ENCODE peak calls at places on chromosomes 2 and 18, in eight cellular contexts. S is stomach, D is HL-60, Y is prostate gland, P is K562, R is HCT116, G is suprapubic skin, X is spleen. O is an unnamed sample.

GRCh38 chr2:715847-716573 is 38.8 kb upstream of the TMEM18 start:
- DNase-seq in Y (no peak), S (no peak), D (no peak), P (no peak), R (peak; percentile 7), G (no peak), X (no peak), O (no peak)

GRCh38 chr2:38163579-38163978 is 87.6 kb upstream of the CYP1B1 start:
- DNase-seq in X (no peak), D (no peak), G (no peak), R (no peak), S (no peak), Y (no peak), P (no peak), O (no peak)

GRCh38 chr2:235444101-235444597 is 49.7 kb upstream of the AGAP1 start:
- DNase-seq in G (no peak), Y (no peak), X (no peak), S (no peak), D (no peak), R (peak; percentile 45), P (no peak), O (no peak)

GRCh38 chr2:44295636-44296359 is 20.5 kb downstream of the SLC3A1 start:
- DNase-seq in Y (no peak), G (no peak), S (no peak), P (no peak), D (no peak), X (no peak), R (no peak), O (no peak)

GRCh38 chr2:27902143-27902542 is 11.6 kb downstream of the BABAM2 start:
- DNase-seq in G (no peak), R (no peak), D (no peak), X (no peak), P (no peak), Y (no peak), S (no peak), O (no peak)

GRCh38 chr2:233976690-233977294 is 59.6 kb downstream of the TRPM8 start:
- DNase-seq in X (no peak), R (peak; percentile 62), Y (peak; percentile 30), P (peak; percentile 7), S (no peak), D (no peak), G (no peak), O (no peak)

GRCh38 chr2:145123606-145124005 is 603.7 kb upstream of the ZEB2 start:
- DNase-seq in S (peak; percentile 26), X (no peak), D (no peak), R (no peak), P (no peak), Y (no peak), G (no peak), O (no peak)

GRCh38 chr2:68791914-68792313 is 57.3 kb downstream of the ARHGAP25 start:
- DNase-seq in P (no peak), S (no peak), X (no peak), Y (no peak), D (no peak), G (no peak), R (no peak), O (no peak)

GRCh38 chr2:188050716-188051115 is 241.0 kb upstream of the GULP1 start:
- DNase-seq in X (no peak), G (no peak), P (no peak), S (no peak), R (no peak), Y (no peak), D (no peak), O (no peak)

GRCh38 chr2:158484892-158485556 is 28.3 kb downstream of the PKP4 start:
- DNase-seq in R (no peak), P (no peak), X (no peak), Y (no peak), G (no peak), S (no peak), D (no peak), O (no peak)

GRCh38 chr18:78160961-78161656 is 818.5 kb upstream of the SALL3 start:
- DNase-seq in D (no peak), P (no peak), S (no peak), R (no peak), G (no peak), Y (no peak), X (no peak), O (no peak)

GRCh38 chr2:229712125-229712524 is 2.2 kb downstream of the DNER start:
- DNase-seq in D (no peak), P (no peak), S (no peak), R (no peak), X (no peak), Y (no peak), G (no peak), O (no peak)

GRCh38 chr2:121080013-121080772 is 204.8 kb downstream of the TFCP2L1 start:
- DNase-seq in X (no peak), D (no peak), Y (peak; percentile 46), G (no peak), R (peak; percentile 37), S (peak; percentile 69), P (peak; percentile 70), O (no peak)

DNA sequence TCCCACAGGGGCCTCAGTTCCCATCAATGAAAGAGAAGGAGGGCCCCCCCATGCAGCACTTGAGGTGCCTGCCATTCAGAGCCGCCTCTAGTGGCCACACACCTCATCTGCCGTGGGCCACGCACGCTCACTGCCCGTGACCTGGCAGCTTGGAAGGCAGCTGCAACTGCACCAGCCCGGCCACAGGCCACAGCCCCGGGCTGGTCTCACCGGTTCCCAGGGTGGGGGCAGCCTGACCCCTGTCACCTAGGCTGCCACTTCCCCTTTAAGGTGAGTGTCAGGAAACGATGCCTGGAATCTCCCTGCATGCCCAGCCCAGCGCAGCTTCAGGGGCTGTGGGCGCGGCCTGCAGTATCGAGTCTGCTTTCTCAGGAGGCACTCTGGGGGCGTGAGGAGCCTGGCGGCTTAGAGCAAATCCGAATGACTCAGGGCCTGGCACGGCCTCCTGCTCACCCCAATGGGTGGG is 2.6 kb downstream of the MAB21L4 start:
- DNase-seq in D (no peak), Y (no peak), X (no peak), R (peak; percentile 28), G (no peak), S (no peak), P (no peak), O (no peak)
- TF ChIP-seq POLR2AphosphoS5 in D (no peak), Y (no peak), X (no peak), R (no peak), G (no peak), S (no peak), P (no peak), O (no peak)

GRCh38 chr2:85789271-85789670 is 35.5 kb downstream of the ATOH8 start:
- DNase-seq in X (no peak), R (no peak), S (no peak), Y (no peak), P (no peak), G (no peak), D (no peak), O (no peak)

GRCh38 chr2:85791704-85792565 is 38.1 kb downstream of the ATOH8 start:
- DNase-seq in S (no peak), Y (no peak), D (no peak), P (no peak), R (no peak), X (peak; percentile 52), G (no peak), O (no peak)

GRCh38 chr2:85788603-85789002 is 34.8 kb downstream of the ATOH8 start:
- DNase-seq in D (no peak), Y (no peak), P (no peak), G (no peak), X (peak; percentile 37), R (no peak), S (no peak), O (no peak)

GRCh38 chr2:85790499-85790898 is 36.7 kb downstream of the ATOH8 start:
- DNase-seq in X (peak; percentile 72), Y (no peak), D (peak; percentile 66), S (no peak), P (no peak), G (no peak), R (no peak), O (no peak)

DNA sequence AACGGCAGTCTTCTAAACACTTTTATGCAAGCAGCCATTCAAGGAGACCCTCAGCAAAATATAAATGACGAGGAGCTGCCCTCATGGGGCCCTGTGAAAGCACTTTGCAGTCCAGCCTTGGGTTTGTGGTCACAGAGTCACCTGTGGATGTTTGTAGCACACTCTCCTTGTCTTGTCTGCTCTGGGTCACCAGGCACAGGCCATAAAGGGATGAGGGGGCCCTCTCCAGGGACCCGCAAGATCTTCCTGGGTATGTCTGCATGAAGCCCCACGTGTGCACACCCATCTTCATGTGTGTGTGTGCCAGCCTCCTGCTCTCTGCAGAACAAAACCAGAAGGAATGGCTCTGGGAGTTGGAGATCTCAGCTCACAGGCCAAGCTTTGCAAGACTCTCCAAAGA is 36.2 kb downstream of the ATOH8 start:
- DNase-seq in P (no peak), D (no peak), X (peak; percentile 17), S (no peak), G (no peak), Y (no peak), R (no peak), O (no peak)
- H3K27ac ChIP-seq in P (no peak overlapping the region), D (peak overlapping the region; percentile 60), X (no peak overlapping the region), S (no peak overlapping the region), G (no peak overlapping the region), Y (no peak overlapping the region), R (no peak overlapping the region), O (no peak overlapping the region)

GRCh38 chr2:212845941-212846340 is 305.5 kb downstream of the IKZF2 start:
- DNase-seq in Y (no peak), X (no peak), G (no peak), R (no peak), P (no peak), D (no peak), S (no peak), O (no peak)

GRCh38 chr2:212843409-212844199 is 305.0 kb upstream of the ERBB4 start:
- DNase-seq in P (no peak), X (no peak), R (no peak), Y (no peak), G (no peak), S (no peak), D (no peak), O (no peak)

GRCh38 chr2:212841426-212841825 is 302.8 kb upstream of the ERBB4 start:
- DNase-seq in D (no peak), G (no peak), S (no peak), X (no peak), P (no peak), Y (no peak), R (no peak), O (no peak)

DNA sequence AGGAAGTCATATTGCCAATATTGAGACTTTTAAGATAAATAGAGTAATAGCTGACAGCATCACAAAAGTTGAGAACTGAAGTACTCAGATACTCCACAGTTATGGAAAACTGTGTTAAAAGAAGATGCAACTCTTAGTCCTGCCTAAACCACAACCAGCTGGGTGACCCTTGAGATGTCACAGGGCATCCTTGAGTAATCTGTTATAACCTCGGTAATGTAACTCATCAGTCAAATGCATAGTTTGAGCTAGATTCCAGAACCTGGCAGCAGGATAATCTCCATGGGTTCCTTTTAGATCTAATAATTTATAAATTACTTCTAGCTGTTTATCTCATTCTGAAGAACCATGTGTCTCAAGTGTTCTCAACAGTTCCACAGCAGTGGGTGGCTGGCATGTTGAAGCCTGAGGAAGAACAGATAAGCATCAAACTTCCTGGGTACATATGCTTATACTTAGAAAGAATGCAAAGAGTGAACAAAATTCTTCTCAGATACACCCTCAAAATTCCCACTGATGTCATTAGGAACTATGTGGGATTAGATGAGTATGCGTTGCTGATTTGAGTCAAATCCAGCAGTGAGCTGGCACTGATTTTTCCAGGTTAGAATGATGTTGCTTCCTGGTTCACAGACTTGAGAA is 304.1 kb upstream of the ERBB4 start:
- DNase-seq in D (no peak), R (no peak), G (no peak), P (no peak), S (no peak), X (no peak), Y (no peak), O (no peak)
- TF ChIP-seq POLR2AphosphoS5 in D (no peak), R (no peak), G (no peak), P (no peak), S (no peak), X (no peak), Y (no peak), O (no peak)

GRCh38 chr2:227473019-227473461 is 1.1 kb downstream of the AGFG1 start:
- DNase-seq in Y (no peak), G (no peak), D (no peak), R (no peak), S (no peak), P (no peak), X (no peak), O (no peak)
- H3K27ac ChIP-seq in Y (peak overlapping the region; percentile 81), G (peak overlapping the region; percentile 92), D (no peak overlapping the region), R (no peak overlapping the region), S (peak overlapping the region; percentile 90), P (no peak overlapping the region), X (peak overlapping the region; percentile 93), O (peak overlapping the region; percentile 86)